ENCODE peak calls at places on chromosomes 16 and 17, in nine cellular contexts. One of them, this sample, is unnamed.

GRCh38 chr17:78479369-78479768 is 97.8 kb downstream of the DNAH17 start:
- DNase-seq in EH: no peak
- DNase-seq in NCI-H774: no peak
- DNase-seq in Caco-2: no peak
- DNase-seq in left cardiac atrium: no peak
- DNase-seq in tibial artery: no peak
- DNase-seq in stimulated activated CD4-positive, alpha-beta T cell treated with anti-CD3 and anti-CD28 coated beads, Interleukin-1b, Interleukin-23, amount 100 ng/mL, for 4 hours: no peak
- DNase-seq in ureter: no peak
- DNase-seq in fibroblast of mammary gland: no peak
- DNase-seq in this sample: no peak

GRCh38 chr17:31321971-31322370 is 549 bp upstream of the EVI2A start:
- DNase-seq in ureter: no peak
- DNase-seq in tibial artery: no peak
- DNase-seq in NCI-H774: no peak
- DNase-seq in Caco-2: no peak
- DNase-seq in left cardiac atrium: no peak
- DNase-seq in fibroblast of mammary gland: no peak
- DNase-seq in stimulated activated CD4-positive, alpha-beta T cell treated with anti-CD3 and anti-CD28 coated beads, Interleukin-1b, Interleukin-23, amount 100 ng/mL, for 4 hours: no peak
- DNase-seq in EH: no peak
- DNase-seq in this sample: no peak

GRCh38 chr16:53504161-53504663 is 1.2 kb upstream of the AKTIP start:
- DNase-seq in tibial artery: peak
- DNase-seq in NCI-H774: no peak
- DNase-seq in Caco-2: no peak
- DNase-seq in left cardiac atrium: peak
- DNase-seq in fibroblast of mammary gland: peak
- DNase-seq in ureter: peak
- DNase-seq in stimulated activated CD4-positive, alpha-beta T cell treated with anti-CD3 and anti-CD28 coated beads, Interleukin-1b, Interleukin-23, amount 100 ng/mL, for 4 hours: no peak
- DNase-seq in EH: peak
- DNase-seq in this sample: peak

GRCh38 chr16:17312100-17312732 is 158.5 kb downstream of the XYLT1 start:
- DNase-seq in NCI-H774: no peak
- DNase-seq in Caco-2: no peak
- DNase-seq in ureter: peak
- DNase-seq in fibroblast of mammary gland: no peak
- DNase-seq in tibial artery: no peak
- DNase-seq in left cardiac atrium: peak
- DNase-seq in EH: no peak
- DNase-seq in stimulated activated CD4-positive, alpha-beta T cell treated with anti-CD3 and anti-CD28 coated beads, Interleukin-1b, Interleukin-23, amount 100 ng/mL, for 4 hours: no peak
- DNase-seq in this sample: peak

GRCh38 chr16:66028505-66029216 is 337.8 kb upstream of the CDH5 start:
- DNase-seq in stimulated activated CD4-positive, alpha-beta T cell treated with anti-CD3 and anti-CD28 coated beads, Interleukin-1b, Interleukin-23, amount 100 ng/mL, for 4 hours: no peak
- DNase-seq in Caco-2: no peak
- DNase-seq in NCI-H774: no peak
- DNase-seq in fibroblast of mammary gland: peak
- DNase-seq in ureter: no peak
- DNase-seq in left cardiac atrium: no peak
- DNase-seq in EH: peak
- DNase-seq in tibial artery: no peak
- DNase-seq in this sample: peak

GRCh38 chr17:42282478-42283080 is 5.7 kb upstream of the STAT5A start:
- DNase-seq in EH: no peak
- DNase-seq in NCI-H774: no peak
- DNase-seq in stimulated activated CD4-positive, alpha-beta T cell treated with anti-CD3 and anti-CD28 coated beads, Interleukin-1b, Interleukin-23, amount 100 ng/mL, for 4 hours: no peak
- DNase-seq in left cardiac atrium: no peak
- DNase-seq in fibroblast of mammary gland: no peak
- DNase-seq in ureter: peak
- DNase-seq in Caco-2: no peak
- DNase-seq in tibial artery: no peak
- DNase-seq in this sample: no peak

GRCh38 chr16:87834668-87835473 is 34.4 kb downstream of the SLC7A5 start:
- DNase-seq in fibroblast of mammary gland: peak
- DNase-seq in left cardiac atrium: peak
- DNase-seq in tibial artery: no peak
- DNase-seq in EH: peak
- DNase-seq in Caco-2: no peak
- DNase-seq in ureter: no peak
- DNase-seq in stimulated activated CD4-positive, alpha-beta T cell treated with anti-CD3 and anti-CD28 coated beads, Interleukin-1b, Interleukin-23, amount 100 ng/mL, for 4 hours: peak
- DNase-seq in NCI-H774: no peak
- DNase-seq in this sample: no peak

GRCh38 chr16:1082266-1082951 is 9.9 kb downstream of the SSTR5 start:
- DNase-seq in fibroblast of mammary gland: peak
- DNase-seq in Caco-2: peak
- DNase-seq in tibial artery: no peak
- DNase-seq in left cardiac atrium: no peak
- DNase-seq in ureter: peak
- DNase-seq in NCI-H774: no peak
- DNase-seq in stimulated activated CD4-positive, alpha-beta T cell treated with anti-CD3 and anti-CD28 coated beads, Interleukin-1b, Interleukin-23, amount 100 ng/mL, for 4 hours: no peak
- DNase-seq in EH: peak
- DNase-seq in this sample: peak

GRCh38 chr17:44223574-44224046 is 4.1 kb upstream of the UBTF start:
- DNase-seq in stimulated activated CD4-positive, alpha-beta T cell treated with anti-CD3 and anti-CD28 coated beads, Interleukin-1b, Interleukin-23, amount 100 ng/mL, for 4 hours: no peak
- DNase-seq in left cardiac atrium: peak
- DNase-seq in fibroblast of mammary gland: peak
- DNase-seq in Caco-2: no peak
- DNase-seq in ureter: no peak
- DNase-seq in EH: peak
- DNase-seq in NCI-H774: no peak
- DNase-seq in tibial artery: no peak
- DNase-seq in this sample: peak

GRCh38 chr16:4936991-4937781 is at the start of gene PPL:
- DNase-seq in tibial artery: peak
- DNase-seq in left cardiac atrium: peak
- DNase-seq in stimulated activated CD4-positive, alpha-beta T cell treated with anti-CD3 and anti-CD28 coated beads, Interleukin-1b, Interleukin-23, amount 100 ng/mL, for 4 hours: no peak
- DNase-seq in fibroblast of mammary gland: no peak
- DNase-seq in ureter: peak
- DNase-seq in NCI-H774: peak
- DNase-seq in EH: no peak
- DNase-seq in Caco-2: peak
- DNase-seq in this sample: peak

GRCh38 chr17:38747385-38748328 is 479 bp downstream of the PCGF2 start:
- DNase-seq in stimulated activated CD4-positive, alpha-beta T cell treated with anti-CD3 and anti-CD28 coated beads, Interleukin-1b, Interleukin-23, amount 100 ng/mL, for 4 hours: no peak
- DNase-seq in EH: peak
- DNase-seq in Caco-2: no peak
- DNase-seq in left cardiac atrium: peak
- DNase-seq in ureter: no peak
- DNase-seq in NCI-H774: peak
- DNase-seq in fibroblast of mammary gland: no peak
- DNase-seq in tibial artery: no peak
- DNase-seq in this sample: peak

GRCh38 chr17:77458202-77459017 is 317.6 kb downstream of the SEC14L1 start:
- DNase-seq in stimulated activated CD4-positive, alpha-beta T cell treated with anti-CD3 and anti-CD28 coated beads, Interleukin-1b, Interleukin-23, amount 100 ng/mL, for 4 hours: no peak
- DNase-seq in Caco-2: no peak
- DNase-seq in tibial artery: peak
- DNase-seq in EH: no peak
- DNase-seq in NCI-H774: no peak
- DNase-seq in ureter: no peak
- DNase-seq in fibroblast of mammary gland: no peak
- DNase-seq in left cardiac atrium: peak
- DNase-seq in this sample: no peak

GRCh38 chr16:21053595-21053994 is 97.1 kb downstream of the DNAH3 start:
- DNase-seq in NCI-H774: no peak
- DNase-seq in stimulated activated CD4-positive, alpha-beta T cell treated with anti-CD3 and anti-CD28 coated beads, Interleukin-1b, Interleukin-23, amount 100 ng/mL, for 4 hours: no peak
- DNase-seq in EH: no peak
- DNase-seq in ureter: no peak
- DNase-seq in Caco-2: no peak
- DNase-seq in fibroblast of mammary gland: no peak
- DNase-seq in tibial artery: no peak
- DNase-seq in left cardiac atrium: no peak
- DNase-seq in this sample: no peak

GRCh38 chr17:1390422-1391367 is 9.3 kb downstream of the YWHAE start:
- DNase-seq in ureter: no peak
- DNase-seq in EH: peak
- DNase-seq in Caco-2: no peak
- DNase-seq in left cardiac atrium: no peak
- DNase-seq in tibial artery: peak
- DNase-seq in fibroblast of mammary gland: no peak
- DNase-seq in NCI-H774: no peak
- DNase-seq in stimulated activated CD4-positive, alpha-beta T cell treated with anti-CD3 and anti-CD28 coated beads, Interleukin-1b, Interleukin-23, amount 100 ng/mL, for 4 hours: no peak
- DNase-seq in this sample: peak